ENCODE peak calls at places on chromosome 15, in eight cellular contexts. One of them, this sample, is unnamed.
A peak's percentile ranks its signal among the peaks of the same experiment; 100 is the strongest.

GRCh38 chr15:91099616-91100560 is at the start of gene SV2B:
- DNase-seq in CD4-positive, alpha-beta memory T cell: peak; percentile 42
- DNase-seq in activated CD8-positive, alpha-beta memory T cell treated with anti-CD3 and anti-CD28 coated beads, Interleukin-2, amount 10 ng/mL, durations not matched to agents 7 days and 5 days: peak; percentile 64
- DNase-seq in activated T-helper 1 cell treated with Interleukin-2 at 50 U/mL for 16 hours: peak; percentile 22
- DNase-seq in nephron progenitor cell: peak; percentile 72
- DNase-seq in GM10248: peak; percentile 53
- DNase-seq in neuronal stem cell: peak; percentile 38
- DNase-seq in RWPE1: peak; percentile 28
- DNase-seq in this sample: peak; percentile 8

GRCh38 chr15:29822685-29823459 is 604 bp upstream of the TJP1 start:
- DNase-seq in activated CD8-positive, alpha-beta memory T cell treated with anti-CD3 and anti-CD28 coated beads, Interleukin-2, amount 10 ng/mL, durations not matched to agents 7 days and 5 days: no peak
- DNase-seq in RWPE1: peak; percentile 20
- DNase-seq in nephron progenitor cell: peak; percentile 64
- DNase-seq in GM10248: no peak
- DNase-seq in activated T-helper 1 cell treated with Interleukin-2 at 50 U/mL for 16 hours: no peak
- DNase-seq in CD4-positive, alpha-beta memory T cell: no peak
- DNase-seq in neuronal stem cell: no peak
- DNase-seq in this sample: no peak

GRCh38 chr15:38062679-38063078 is 128.2 kb downstream of the TMCO5A start:
- DNase-seq in CD4-positive, alpha-beta memory T cell: no peak
- DNase-seq in GM10248: no peak
- DNase-seq in activated CD8-positive, alpha-beta memory T cell treated with anti-CD3 and anti-CD28 coated beads, Interleukin-2, amount 10 ng/mL, durations not matched to agents 7 days and 5 days: no peak
- DNase-seq in activated T-helper 1 cell treated with Interleukin-2 at 50 U/mL for 16 hours: no peak
- DNase-seq in nephron progenitor cell: no peak
- DNase-seq in RWPE1: no peak
- DNase-seq in neuronal stem cell: no peak
- DNase-seq in this sample: no peak

GRCh38 chr15:48191574-48192225 is at the start of gene CTXN2:
- DNase-seq in neuronal stem cell: peak; percentile 24
- DNase-seq in activated CD8-positive, alpha-beta memory T cell treated with anti-CD3 and anti-CD28 coated beads, Interleukin-2, amount 10 ng/mL, durations not matched to agents 7 days and 5 days: no peak
- DNase-seq in activated T-helper 1 cell treated with Interleukin-2 at 50 U/mL for 16 hours: no peak
- DNase-seq in GM10248: no peak
- DNase-seq in CD4-positive, alpha-beta memory T cell: no peak
- DNase-seq in nephron progenitor cell: peak; percentile 5
- DNase-seq in RWPE1: no peak
- DNase-seq in this sample: no peak

GRCh38 chr15:75425966-75426500 is 25.5 kb downstream of the SIN3A start:
- DNase-seq in neuronal stem cell: no peak
- DNase-seq in nephron progenitor cell: no peak
- DNase-seq in activated T-helper 1 cell treated with Interleukin-2 at 50 U/mL for 16 hours: no peak
- DNase-seq in CD4-positive, alpha-beta memory T cell: no peak
- DNase-seq in activated CD8-positive, alpha-beta memory T cell treated with anti-CD3 and anti-CD28 coated beads, Interleukin-2, amount 10 ng/mL, durations not matched to agents 7 days and 5 days: no peak
- DNase-seq in RWPE1: no peak
- DNase-seq in GM10248: no peak
- DNase-seq in this sample: no peak

GRCh38 chr15:33908396-33908795 is 59.9 kb upstream of the CHRM5 start:
- DNase-seq in RWPE1: no peak
- DNase-seq in activated T-helper 1 cell treated with Interleukin-2 at 50 U/mL for 16 hours: no peak
- DNase-seq in CD4-positive, alpha-beta memory T cell: no peak
- DNase-seq in nephron progenitor cell: no peak
- DNase-seq in activated CD8-positive, alpha-beta memory T cell treated with anti-CD3 and anti-CD28 coated beads, Interleukin-2, amount 10 ng/mL, durations not matched to agents 7 days and 5 days: no peak
- DNase-seq in neuronal stem cell: no peak
- DNase-seq in GM10248: no peak
- DNase-seq in this sample: no peak

GRCh38 chr15:76342046-76342381 is 5.4 kb downstream of the ISL2 start:
- DNase-seq in GM10248: no peak
- DNase-seq in activated T-helper 1 cell treated with Interleukin-2 at 50 U/mL for 16 hours: no peak
- DNase-seq in RWPE1: no peak
- DNase-seq in activated CD8-positive, alpha-beta memory T cell treated with anti-CD3 and anti-CD28 coated beads, Interleukin-2, amount 10 ng/mL, durations not matched to agents 7 days and 5 days: no peak
- DNase-seq in neuronal stem cell: no peak
- DNase-seq in nephron progenitor cell: peak; percentile 34
- DNase-seq in CD4-positive, alpha-beta memory T cell: no peak
- DNase-seq in this sample: no peak

GRCh38 chr15:92807971-92808571 is 92.1 kb upstream of the CHD2 start:
- DNase-seq in neuronal stem cell: no peak
- DNase-seq in GM10248: no peak
- DNase-seq in activated T-helper 1 cell treated with Interleukin-2 at 50 U/mL for 16 hours: no peak
- DNase-seq in CD4-positive, alpha-beta memory T cell: peak; percentile 25
- DNase-seq in RWPE1: no peak
- DNase-seq in nephron progenitor cell: no peak
- DNase-seq in activated CD8-positive, alpha-beta memory T cell treated with anti-CD3 and anti-CD28 coated beads, Interleukin-2, amount 10 ng/mL, durations not matched to agents 7 days and 5 days: peak; percentile 53
- DNase-seq in this sample: no peak

GRCh38 chr15:81291916-81292424 is 32.0 kb downstream of the STARD5 start:
- DNase-seq in neuronal stem cell: no peak
- DNase-seq in RWPE1: no peak
- DNase-seq in GM10248: no peak
- DNase-seq in CD4-positive, alpha-beta memory T cell: no peak
- DNase-seq in activated T-helper 1 cell treated with Interleukin-2 at 50 U/mL for 16 hours: no peak
- DNase-seq in activated CD8-positive, alpha-beta memory T cell treated with anti-CD3 and anti-CD28 coated beads, Interleukin-2, amount 10 ng/mL, durations not matched to agents 7 days and 5 days: no peak
- DNase-seq in nephron progenitor cell: no peak
- DNase-seq in this sample: no peak

GRCh38 chr15:42108189-42108588 is 13.8 kb upstream of the PLA2G4D start:
- DNase-seq in neuronal stem cell: no peak
- DNase-seq in GM10248: peak; percentile 4
- DNase-seq in RWPE1: no peak
- DNase-seq in activated T-helper 1 cell treated with Interleukin-2 at 50 U/mL for 16 hours: no peak
- DNase-seq in activated CD8-positive, alpha-beta memory T cell treated with anti-CD3 and anti-CD28 coated beads, Interleukin-2, amount 10 ng/mL, durations not matched to agents 7 days and 5 days: no peak
- DNase-seq in CD4-positive, alpha-beta memory T cell: no peak
- DNase-seq in nephron progenitor cell: no peak
- DNase-seq in this sample: no peak

GRCh38 chr15:85336870-85337269 is 43.5 kb upstream of the AKAP13 start:
- DNase-seq in activated T-helper 1 cell treated with Interleukin-2 at 50 U/mL for 16 hours: no peak
- DNase-seq in RWPE1: no peak
- DNase-seq in CD4-positive, alpha-beta memory T cell: no peak
- DNase-seq in nephron progenitor cell: no peak
- DNase-seq in GM10248: no peak
- DNase-seq in activated CD8-positive, alpha-beta memory T cell treated with anti-CD3 and anti-CD28 coated beads, Interleukin-2, amount 10 ng/mL, durations not matched to agents 7 days and 5 days: no peak
- DNase-seq in neuronal stem cell: no peak
- DNase-seq in this sample: no peak

GRCh38 chr15:65163041-65163440 is 22.1 kb downstream of the CLPX start:
- DNase-seq in activated T-helper 1 cell treated with Interleukin-2 at 50 U/mL for 16 hours: no peak
- DNase-seq in GM10248: no peak
- DNase-seq in neuronal stem cell: no peak
- DNase-seq in CD4-positive, alpha-beta memory T cell: no peak
- DNase-seq in activated CD8-positive, alpha-beta memory T cell treated with anti-CD3 and anti-CD28 coated beads, Interleukin-2, amount 10 ng/mL, durations not matched to agents 7 days and 5 days: no peak
- DNase-seq in nephron progenitor cell: no peak
- DNase-seq in RWPE1: no peak
- DNase-seq in this sample: no peak

GRCh38 chr15:40915106-40915661 is 14.0 kb upstream of the DLL4 start:
- DNase-seq in CD4-positive, alpha-beta memory T cell: no peak
- DNase-seq in nephron progenitor cell: no peak
- DNase-seq in neuronal stem cell: no peak
- DNase-seq in GM10248: no peak
- DNase-seq in RWPE1: no peak
- DNase-seq in activated T-helper 1 cell treated with Interleukin-2 at 50 U/mL for 16 hours: no peak
- DNase-seq in activated CD8-positive, alpha-beta memory T cell treated with anti-CD3 and anti-CD28 coated beads, Interleukin-2, amount 10 ng/mL, durations not matched to agents 7 days and 5 days: no peak
- DNase-seq in this sample: no peak

GRCh38 chr15:101139986-101140696 is 111.7 kb downstream of the CHSY1 start:
- DNase-seq in CD4-positive, alpha-beta memory T cell: no peak
- DNase-seq in GM10248: no peak
- DNase-seq in RWPE1: no peak
- DNase-seq in activated CD8-positive, alpha-beta memory T cell treated with anti-CD3 and anti-CD28 coated beads, Interleukin-2, amount 10 ng/mL, durations not matched to agents 7 days and 5 days: no peak
- DNase-seq in neuronal stem cell: no peak
- DNase-seq in activated T-helper 1 cell treated with Interleukin-2 at 50 U/mL for 16 hours: no peak
- DNase-seq in nephron progenitor cell: no peak
- DNase-seq in this sample: no peak

GRCh38 chr15:49686626-49687025 is 65.8 kb downstream of the DTWD1 start:
- DNase-seq in activated CD8-positive, alpha-beta memory T cell treated with anti-CD3 and anti-CD28 coated beads, Interleukin-2, amount 10 ng/mL, durations not matched to agents 7 days and 5 days: no peak
- DNase-seq in neuronal stem cell: no peak
- DNase-seq in CD4-positive, alpha-beta memory T cell: no peak
- DNase-seq in nephron progenitor cell: no peak
- DNase-seq in RWPE1: peak; percentile 64
- DNase-seq in activated T-helper 1 cell treated with Interleukin-2 at 50 U/mL for 16 hours: no peak
- DNase-seq in GM10248: no peak
- DNase-seq in this sample: no peak

GRCh38 chr15:83379574-83379973 is 67.6 kb upstream of the SH3GL3 start:
- DNase-seq in GM10248: no peak
- DNase-seq in CD4-positive, alpha-beta memory T cell: no peak
- DNase-seq in activated CD8-positive, alpha-beta memory T cell treated with anti-CD3 and anti-CD28 coated beads, Interleukin-2, amount 10 ng/mL, durations not matched to agents 7 days and 5 days: no peak
- DNase-seq in activated T-helper 1 cell treated with Interleukin-2 at 50 U/mL for 16 hours: no peak
- DNase-seq in neuronal stem cell: no peak
- DNase-seq in RWPE1: peak; percentile 97
- DNase-seq in nephron progenitor cell: no peak
- DNase-seq in this sample: no peak

GRCh38 chr15:61064653-61065052 is 164.4 kb downstream of the RORA start:
- DNase-seq in CD4-positive, alpha-beta memory T cell: no peak
- DNase-seq in RWPE1: no peak
- DNase-seq in neuronal stem cell: no peak
- DNase-seq in activated CD8-positive, alpha-beta memory T cell treated with anti-CD3 and anti-CD28 coated beads, Interleukin-2, amount 10 ng/mL, durations not matched to agents 7 days and 5 days: no peak
- DNase-seq in activated T-helper 1 cell treated with Interleukin-2 at 50 U/mL for 16 hours: no peak
- DNase-seq in nephron progenitor cell: no peak
- DNase-seq in GM10248: no peak
- DNase-seq in this sample: no peak

GRCh38 chr15:81506936-81507335 is 132.9 kb upstream of the TMC3 start:
- DNase-seq in GM10248: no peak
- DNase-seq in CD4-positive, alpha-beta memory T cell: no peak
- DNase-seq in activated T-helper 1 cell treated with Interleukin-2 at 50 U/mL for 16 hours: no peak
- DNase-seq in RWPE1: no peak
- DNase-seq in neuronal stem cell: no peak
- DNase-seq in nephron progenitor cell: no peak
- DNase-seq in activated CD8-positive, alpha-beta memory T cell treated with anti-CD3 and anti-CD28 coated beads, Interleukin-2, amount 10 ng/mL, durations not matched to agents 7 days and 5 days: no peak
- DNase-seq in this sample: no peak

GRCh38 chr15:74642724-74643367 is 27.2 kb downstream of the CLK3 start:
- DNase-seq in CD4-positive, alpha-beta memory T cell: no peak
- DNase-seq in RWPE1: no peak
- DNase-seq in neuronal stem cell: no peak
- DNase-seq in nephron progenitor cell: no peak
- DNase-seq in activated CD8-positive, alpha-beta memory T cell treated with anti-CD3 and anti-CD28 coated beads, Interleukin-2, amount 10 ng/mL, durations not matched to agents 7 days and 5 days: no peak
- DNase-seq in activated T-helper 1 cell treated with Interleukin-2 at 50 U/mL for 16 hours: no peak
- DNase-seq in GM10248: no peak
- DNase-seq in this sample: no peak

GRCh38 chr15:38555686-38556334 is 8.8 kb downstream of the RASGRP1 start:
- DNase-seq in CD4-positive, alpha-beta memory T cell: no peak
- DNase-seq in nephron progenitor cell: no peak
- DNase-seq in activated T-helper 1 cell treated with Interleukin-2 at 50 U/mL for 16 hours: no peak
- DNase-seq in activated CD8-positive, alpha-beta memory T cell treated with anti-CD3 and anti-CD28 coated beads, Interleukin-2, amount 10 ng/mL, durations not matched to agents 7 days and 5 days: no peak
- DNase-seq in RWPE1: no peak
- DNase-seq in neuronal stem cell: no peak
- DNase-seq in GM10248: peak; percentile 38
- DNase-seq in this sample: no peak

GRCh38 chr15:59531066-59531465 is 80.5 kb upstream of the GCNT3 start:
- DNase-seq in activated CD8-positive, alpha-beta memory T cell treated with anti-CD3 and anti-CD28 coated beads, Interleukin-2, amount 10 ng/mL, durations not matched to agents 7 days and 5 days: no peak
- DNase-seq in CD4-positive, alpha-beta memory T cell: no peak
- DNase-seq in GM10248: no peak
- DNase-seq in activated T-helper 1 cell treated with Interleukin-2 at 50 U/mL for 16 hours: no peak
- DNase-seq in nephron progenitor cell: no peak
- DNase-seq in neuronal stem cell: no peak
- DNase-seq in RWPE1: no peak
- DNase-seq in this sample: no peak

GRCh38 chr15:29131336-29132109 is 138.1 kb downstream of the NSMCE3 start:
- DNase-seq in nephron progenitor cell: no peak
- DNase-seq in activated T-helper 1 cell treated with Interleukin-2 at 50 U/mL for 16 hours: no peak
- DNase-seq in neuronal stem cell: no peak
- DNase-seq in CD4-positive, alpha-beta memory T cell: no peak
- DNase-seq in activated CD8-positive, alpha-beta memory T cell treated with anti-CD3 and anti-CD28 coated beads, Interleukin-2, amount 10 ng/mL, durations not matched to agents 7 days and 5 days: no peak
- DNase-seq in GM10248: no peak
- DNase-seq in RWPE1: no peak
- DNase-seq in this sample: no peak

GRCh38 chr15:53872410-53872809 is 105.8 kb upstream of the UNC13C start:
- DNase-seq in activated CD8-positive, alpha-beta memory T cell treated with anti-CD3 and anti-CD28 coated beads, Interleukin-2, amount 10 ng/mL, durations not matched to agents 7 days and 5 days: no peak
- DNase-seq in activated T-helper 1 cell treated with Interleukin-2 at 50 U/mL for 16 hours: no peak
- DNase-seq in GM10248: no peak
- DNase-seq in RWPE1: peak; percentile 8
- DNase-seq in neuronal stem cell: no peak
- DNase-seq in nephron progenitor cell: no peak
- DNase-seq in CD4-positive, alpha-beta memory T cell: no peak
- DNase-seq in this sample: no peak

GRCh38 chr15:100291106-100291505 is 50.7 kb downstream of the ADAMTS17 start:
- DNase-seq in activated T-helper 1 cell treated with Interleukin-2 at 50 U/mL for 16 hours: no peak
- DNase-seq in nephron progenitor cell: no peak
- DNase-seq in CD4-positive, alpha-beta memory T cell: no peak
- DNase-seq in RWPE1: no peak
- DNase-seq in GM10248: no peak
- DNase-seq in activated CD8-positive, alpha-beta memory T cell treated with anti-CD3 and anti-CD28 coated beads, Interleukin-2, amount 10 ng/mL, durations not matched to agents 7 days and 5 days: no peak
- DNase-seq in neuronal stem cell: no peak
- DNase-seq in this sample: no peak

GRCh38 chr15:62119224-62119925 is 45.7 kb downstream of the C2CD4B start:
- DNase-seq in activated T-helper 1 cell treated with Interleukin-2 at 50 U/mL for 16 hours: no peak
- DNase-seq in activated CD8-positive, alpha-beta memory T cell treated with anti-CD3 and anti-CD28 coated beads, Interleukin-2, amount 10 ng/mL, durations not matched to agents 7 days and 5 days: no peak
- DNase-seq in CD4-positive, alpha-beta memory T cell: no peak
- DNase-seq in neuronal stem cell: no peak
- DNase-seq in RWPE1: peak; percentile 90
- DNase-seq in nephron progenitor cell: no peak
- DNase-seq in GM10248: no peak
- DNase-seq in this sample: no peak

GRCh38 chr15:66109826-66110225 is 143.7 kb downstream of the MEGF11 start:
- DNase-seq in activated CD8-positive, alpha-beta memory T cell treated with anti-CD3 and anti-CD28 coated beads, Interleukin-2, amount 10 ng/mL, durations not matched to agents 7 days and 5 days: no peak
- DNase-seq in nephron progenitor cell: no peak
- DNase-seq in neuronal stem cell: no peak
- DNase-seq in CD4-positive, alpha-beta memory T cell: no peak
- DNase-seq in GM10248: no peak
- DNase-seq in activated T-helper 1 cell treated with Interleukin-2 at 50 U/mL for 16 hours: no peak
- DNase-seq in RWPE1: no peak
- DNase-seq in this sample: no peak

GRCh38 chr15:79872358-79873017 is 24.3 kb downstream of the MTHFS start:
- DNase-seq in neuronal stem cell: no peak
- DNase-seq in GM10248: no peak
- DNase-seq in RWPE1: no peak
- DNase-seq in CD4-positive, alpha-beta memory T cell: peak; percentile 45
- DNase-seq in activated CD8-positive, alpha-beta memory T cell treated with anti-CD3 and anti-CD28 coated beads, Interleukin-2, amount 10 ng/mL, durations not matched to agents 7 days and 5 days: peak; percentile 83
- DNase-seq in activated T-helper 1 cell treated with Interleukin-2 at 50 U/mL for 16 hours: peak; percentile 19
- DNase-seq in nephron progenitor cell: no peak
- DNase-seq in this sample: no peak

GRCh38 chr15:68312701-68313204 is 35.2 kb downstream of the FEM1B start:
- DNase-seq in nephron progenitor cell: no peak
- DNase-seq in activated T-helper 1 cell treated with Interleukin-2 at 50 U/mL for 16 hours: no peak
- DNase-seq in CD4-positive, alpha-beta memory T cell: no peak
- DNase-seq in activated CD8-positive, alpha-beta memory T cell treated with anti-CD3 and anti-CD28 coated beads, Interleukin-2, amount 10 ng/mL, durations not matched to agents 7 days and 5 days: peak; percentile 27
- DNase-seq in GM10248: no peak
- DNase-seq in RWPE1: peak; percentile 33
- DNase-seq in neuronal stem cell: no peak
- DNase-seq in this sample: no peak